ENCODE peak calls at places on chromosomes 13 and 19, in seven cellular contexts. Z, U, D, F, S, M and R are unnamed samples.

GRCh38 chr13:70338608-70339007 is 230.4 kb upstream of the KLHL1 start:
- DNase-seq in S (no peak), U (no peak), F (no peak), D (no peak), Z (no peak), M (no peak), R (no peak)

GRCh38 chr13:112580912-112581311 is 7.0 kb downstream of the TUBGCP3 start:
- DNase-seq in U (no peak), D (no peak), M (no peak), F (no peak), S (no peak), Z (no peak), R (no peak)

GRCh38 chr19:1668339-1669123 is 16.1 kb upstream of the TCF3 start:
- DNase-seq in U (no peak), Z (no peak), M (no peak), S (peak; percentile 21), F (no peak), D (no peak), R (no peak)

GRCh38 chr19:38657633-38658222 is 10.3 kb downstream of the ACTN4 start:
- DNase-seq in Z (no peak), U (peak; percentile 97), S (peak; percentile 89), F (no peak), D (no peak), M (no peak), R (no peak)

GRCh38 chr19:15563325-15563794 is 51.7 kb upstream of the CYP4F8 start:
- DNase-seq in U (no peak), S (peak; percentile 73), M (no peak), Z (peak; percentile 61), F (peak; percentile 65), D (peak; percentile 36), R (no peak)

GRCh38 chr13:58680115-58680514 is 1048.6 kb downstream of the PCDH17 start:
- DNase-seq in D (no peak), S (no peak), Z (no peak), F (no peak), M (no peak), U (no peak), R (no peak)

GRCh38 chr13:91426913-91427312 is 28.5 kb downstream of the GPC5 start:
- DNase-seq in S (no peak), Z (no peak), M (no peak), F (no peak), U (no peak), D (no peak), R (no peak)

GRCh38 chr19:53333071-53333465 is 481 bp upstream of the ZNF845 start:
- DNase-seq in D (peak; percentile 38), S (no peak), F (no peak), Z (peak; percentile 41), M (peak; percentile 81), U (no peak), R (no peak)

GRCh38 chr19:16338470-16339360 is 14.1 kb downstream of the KLF2 start:
- DNase-seq in M (no peak), U (no peak), D (no peak), Z (no peak), F (no peak), S (peak; percentile 71), R (no peak)

GRCh38 chr13:69243366-69243765 is 864.3 kb upstream of the ATXN8OS start:
- DNase-seq in U (no peak), S (no peak), M (no peak), Z (no peak), F (no peak), D (no peak), R (no peak)

GRCh38 chr19:15300533-15301194 is 31.7 kb downstream of the BRD4 start:
- DNase-seq in U (peak; percentile 36), F (no peak), D (no peak), Z (no peak), M (no peak), S (no peak), R (no peak)

GRCh38 chr13:49549289-49549688 is 36.1 kb downstream of the RCBTB1 start:
- DNase-seq in S (no peak), Z (peak; percentile 23), U (no peak), D (no peak), M (no peak), F (no peak), R (no peak)
- TF ChIP-seq CTCF in S (no peak), Z (peak; percentile 13), U (peak; percentile 25), D (peak; percentile 19), M (no peak), F (no peak), R (no peak)

GRCh38 chr13:51601601-51602348 is 17.5 kb downstream of the WDFY2 start:
- DNase-seq in D (no peak), S (peak; percentile 15), M (no peak), Z (no peak), U (no peak), F (no peak), R (no peak)
- TF ChIP-seq CTCF in D (no peak), S (no peak), M (no peak), Z (no peak), U (no peak), F (no peak), R (no peak)

GRCh38 chr13:110818747-110819146 is 96.1 kb downstream of the ANKRD10 start:
- DNase-seq in F (no peak), D (no peak), S (no peak), U (no peak), M (peak; percentile 52), Z (no peak), R (no peak)

GRCh38 chr13:110820311-110820710 is 94.6 kb downstream of the ANKRD10 start:
- DNase-seq in S (no peak), F (no peak), U (no peak), D (no peak), Z (no peak), M (no peak), R (no peak)

GRCh38 chr13:110816500-110816899 is 98.4 kb downstream of the ANKRD10 start:
- DNase-seq in F (no peak), U (no peak), S (no peak), D (no peak), Z (no peak), M (no peak), R (no peak)

GRCh38 chr13:110817143-110817542 is 97.7 kb downstream of the ANKRD10 start:
- DNase-seq in U (no peak), F (no peak), M (no peak), Z (no peak), S (no peak), D (no peak), R (no peak)

GRCh38 chr13:110819203-110820014 is 95.5 kb downstream of the ANKRD10 start:
- DNase-seq in U (peak; percentile 52), M (peak; percentile 87), F (peak; percentile 87), S (peak; percentile 72), Z (peak; percentile 78), D (peak; percentile 76), R (peak; percentile 69)
- TF ChIP-seq CTCF in U (peak; percentile 83), M (peak; percentile 94), F (peak; percentile 90), S (peak; percentile 99), Z (peak; percentile 98), D (peak; percentile 99), R (peak; percentile 80)

GRCh38 chr19:46823049-46823448 is 27.6 kb downstream of the AP2S1 start:
- DNase-seq in Z (no peak), D (no peak), U (no peak), F (no peak), M (no peak), S (no peak), R (no peak)
- TF ChIP-seq CTCF in Z (no peak), D (no peak), U (no peak), F (no peak), M (no peak), S (no peak), R (no peak)

GRCh38 chr13:109790951-109791605 is 4.7 kb upstream of the IRS2 start:
- DNase-seq in S (peak; percentile 32), D (no peak), U (no peak), M (no peak), Z (no peak), F (no peak), R (no peak)
- TF ChIP-seq CTCF in S (peak; percentile 64), D (peak; percentile 55), U (peak; percentile 61), M (no peak), Z (no peak), F (no peak), R (no peak)

GRCh38 chr19:10227215-10227971 is 3.7 kb downstream of the S1PR2 start:
- DNase-seq in S (no peak), D (peak; percentile 56), F (no peak), M (peak; percentile 82), U (no peak), Z (no peak), R (no peak)
- TF ChIP-seq CTCF in S (no peak), D (no peak), F (no peak), M (no peak), U (peak; percentile 38), Z (no peak), R (no peak)

GRCh38 chr19:11155373-11156120 is at the start of gene SPC24:
- DNase-seq in U (peak; percentile 89), D (peak; percentile 94), M (peak; percentile 96), F (peak; percentile 89), Z (peak; percentile 93), S (peak; percentile 96), R (peak; percentile 78)
- TF ChIP-seq CTCF in U (no peak), D (no peak), M (no peak), F (no peak), Z (no peak), S (no peak), R (no peak)

DNA sequence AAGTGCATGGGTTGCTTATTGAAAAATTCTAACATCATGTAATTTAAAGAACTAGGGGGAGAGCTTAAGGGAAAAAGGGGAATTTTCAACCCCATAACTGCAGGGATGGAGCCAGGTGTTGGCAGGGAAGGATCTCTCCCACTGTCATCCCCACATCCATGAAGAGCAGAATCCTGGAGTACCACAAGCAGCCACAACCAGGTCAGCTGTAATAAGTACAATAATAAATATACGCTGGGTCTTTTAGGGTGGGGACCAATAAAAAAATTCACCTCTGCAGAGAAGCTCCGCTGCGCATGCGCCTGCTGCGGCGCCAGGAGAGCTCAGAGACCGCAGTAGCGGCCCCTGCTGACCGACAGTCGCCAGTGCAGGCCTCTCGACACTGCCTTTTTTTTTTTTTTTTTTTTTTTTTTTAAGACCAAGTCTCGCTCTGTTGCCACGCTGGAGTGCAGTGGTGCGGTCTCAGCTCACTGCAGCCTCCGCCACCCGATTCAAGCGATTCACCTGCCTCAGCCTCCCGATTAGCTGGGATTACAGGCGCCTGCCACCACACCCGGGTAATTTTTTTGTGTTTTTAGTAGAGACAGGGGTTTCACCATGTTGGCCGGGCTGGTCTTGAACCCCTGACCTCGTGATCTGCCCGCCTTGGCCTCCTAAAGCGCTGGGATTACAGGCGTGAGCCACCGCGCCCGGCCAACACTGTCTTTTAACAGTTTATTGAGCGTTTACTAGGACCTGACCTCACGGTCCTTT is 2.5 kb upstream of the EEF2 start:
- DNase-seq in M (no peak), Z (peak; percentile 91), U (no peak), D (peak; percentile 90), F (peak; percentile 79), S (peak; percentile 78), R (peak; percentile 77)
- TF ChIP-seq CTCF in M (peak; percentile 85), Z (peak; percentile 87), U (peak; percentile 93), D (peak; percentile 90), F (peak; percentile 86), S (peak; percentile 75), R (peak; percentile 60)

GRCh38 chr19:8641908-8642547 is 11.6 kb downstream of the NFILZ start:
- DNase-seq in M (no peak), F (no peak), Z (no peak), S (peak; percentile 6), D (no peak), U (no peak), R (no peak)
- TF ChIP-seq CTCF in M (peak; percentile 41), F (peak; percentile 32), Z (peak; percentile 39), S (peak; percentile 76), D (peak; percentile 58), U (no peak), R (peak; percentile 7)